ENCODE peak calls at places on chromosomes 11 and 22, in eight cellular contexts. One of them, this sample, is unnamed.

GRCh38 chr11:2739531-2740274 is 39.9 kb upstream of the KCNQ1OT1 start:
- DNase-seq in A549: no peak
- DNase-seq in endodermal cell: no peak
- DNase-seq in coronary artery: no peak
- DNase-seq in mammary epithelial cell: no peak
- DNase-seq in choroid plexus epithelial cell: no peak
- DNase-seq in AG10803: no peak
- DNase-seq in AG04450: no peak
- DNase-seq in this sample: no peak

GRCh38 chr11:123576501-123576900 is 77.9 kb downstream of the SCN3B start:
- DNase-seq in A549: no peak
- DNase-seq in endodermal cell: no peak
- DNase-seq in coronary artery: no peak
- DNase-seq in mammary epithelial cell: no peak
- DNase-seq in choroid plexus epithelial cell: no peak
- DNase-seq in AG10803: no peak
- DNase-seq in AG04450: no peak
- DNase-seq in this sample: no peak

GRCh38 chr22:24431309-24432034 is 4.1 kb downstream of the ADORA2A start:
- DNase-seq in A549: no peak
- DNase-seq in endodermal cell: no peak
- DNase-seq in coronary artery: no peak
- DNase-seq in mammary epithelial cell: no peak
- DNase-seq in choroid plexus epithelial cell: no peak
- DNase-seq in AG10803: no peak
- DNase-seq in AG04450: no peak
- DNase-seq in this sample: no peak

GRCh38 chr11:63779044-63779443 is 10.5 kb upstream of the ZFTA start:
- DNase-seq in A549: no peak
- DNase-seq in endodermal cell: no peak
- DNase-seq in coronary artery: no peak
- DNase-seq in mammary epithelial cell: no peak
- DNase-seq in choroid plexus epithelial cell: peak
- DNase-seq in AG10803: no peak
- DNase-seq in AG04450: no peak
- DNase-seq in this sample: no peak

GRCh38 chr22:19639610-19640135 is 74.6 kb upstream of the SEPTIN5 start:
- DNase-seq in A549: no peak
- DNase-seq in endodermal cell: no peak
- DNase-seq in coronary artery: peak
- DNase-seq in mammary epithelial cell: no peak
- DNase-seq in choroid plexus epithelial cell: no peak
- DNase-seq in AG10803: no peak
- DNase-seq in AG04450: no peak
- DNase-seq in this sample: no peak

GRCh38 chr11:69286358-69287327 is 7.3 kb upstream of the MYEOV start:
- DNase-seq in A549: no peak
- DNase-seq in endodermal cell: peak
- DNase-seq in coronary artery: no peak
- DNase-seq in mammary epithelial cell: no peak
- DNase-seq in choroid plexus epithelial cell: peak
- DNase-seq in AG10803: no peak
- DNase-seq in AG04450: no peak
- DNase-seq in this sample: no peak

GRCh38 chr11:6705905-6706535 is 22.9 kb upstream of the MRPL17 start:
- DNase-seq in A549: peak
- DNase-seq in endodermal cell: peak
- DNase-seq in coronary artery: no peak
- DNase-seq in mammary epithelial cell: peak
- DNase-seq in choroid plexus epithelial cell: peak
- DNase-seq in AG10803: peak
- DNase-seq in AG04450: no peak
- DNase-seq in this sample: no peak

GRCh38 chr11:103582351-103582909 is 454.0 kb upstream of the DDI1 start:
- DNase-seq in A549: no peak
- DNase-seq in endodermal cell: no peak
- DNase-seq in coronary artery: no peak
- DNase-seq in mammary epithelial cell: peak
- DNase-seq in choroid plexus epithelial cell: peak
- DNase-seq in AG10803: peak
- DNase-seq in AG04450: no peak
- DNase-seq in this sample: no peak

GRCh38 chr11:2462092-2462985 is 17.5 kb downstream of the KCNQ1 start:
- DNase-seq in A549: no peak
- DNase-seq in endodermal cell: no peak
- DNase-seq in coronary artery: peak
- DNase-seq in mammary epithelial cell: no peak
- DNase-seq in choroid plexus epithelial cell: no peak
- DNase-seq in AG10803: no peak
- DNase-seq in AG04450: no peak
- DNase-seq in this sample: no peak

GRCh38 chr11:14445542-14446530 is 53.8 kb downstream of the COPB1 start:
- DNase-seq in A549: no peak
- DNase-seq in endodermal cell: no peak
- DNase-seq in coronary artery: no peak
- DNase-seq in mammary epithelial cell: peak
- DNase-seq in choroid plexus epithelial cell: no peak
- DNase-seq in AG10803: peak
- DNase-seq in AG04450: no peak
- DNase-seq in this sample: no peak

GRCh38 chr11:95301497-95301896 is 70.5 kb upstream of the SESN3 start:
- DNase-seq in A549: no peak
- DNase-seq in endodermal cell: no peak
- DNase-seq in coronary artery: no peak
- DNase-seq in mammary epithelial cell: peak
- DNase-seq in choroid plexus epithelial cell: no peak
- DNase-seq in AG10803: peak
- DNase-seq in AG04450: no peak
- DNase-seq in this sample: no peak

DNA sequence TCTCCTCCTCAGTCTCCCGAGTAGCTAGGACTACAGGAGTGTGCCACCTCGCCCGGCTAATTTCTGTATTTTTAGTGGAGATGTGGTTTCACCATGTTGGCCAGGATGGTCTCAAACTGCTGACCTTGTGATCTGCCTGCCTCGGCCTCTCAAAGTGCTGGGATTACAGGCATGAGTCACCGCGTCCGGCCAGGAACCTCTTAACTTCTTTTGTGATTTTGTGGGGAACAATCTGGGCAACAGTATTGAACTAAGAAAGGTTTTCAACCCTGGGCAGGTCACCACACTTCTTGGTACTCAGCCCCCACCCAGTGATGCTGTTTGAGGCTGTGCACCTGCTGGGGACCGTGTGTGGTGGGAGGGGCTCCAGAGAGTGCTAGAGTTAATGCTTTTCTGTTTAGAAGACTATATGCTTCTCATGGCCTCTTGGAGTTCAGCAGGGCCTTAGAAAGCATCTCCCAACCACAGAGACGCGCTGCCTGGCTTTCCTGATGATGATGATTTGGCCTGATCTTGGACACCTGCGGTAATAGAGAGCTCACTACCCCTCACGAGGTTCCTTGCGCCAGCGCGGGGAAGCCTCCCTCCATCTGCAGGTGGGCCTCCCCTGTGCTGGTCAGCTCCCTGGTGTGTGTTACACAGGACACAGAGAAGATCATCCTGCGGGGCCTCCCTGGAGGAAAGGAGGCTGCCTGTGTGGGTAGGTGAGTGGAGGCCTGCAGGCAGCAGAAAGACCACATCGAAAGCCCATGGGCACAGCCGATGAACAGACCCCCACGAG is 1.2 kb downstream of the DENND6B start:
- DNase-seq in A549: no peak
- DNase-seq in endodermal cell: no peak
- DNase-seq in coronary artery: no peak
- DNase-seq in mammary epithelial cell: no peak
- DNase-seq in choroid plexus epithelial cell: no peak
- DNase-seq in AG10803: no peak
- DNase-seq in AG04450: no peak
- DNase-seq in this sample: no peak
- H3K4me3 ChIP-seq in A549: peak
- H3K4me3 ChIP-seq in endodermal cell: peak
- H3K4me3 ChIP-seq in coronary artery: peak
- H3K4me3 ChIP-seq in mammary epithelial cell: no peak
- H3K4me3 ChIP-seq in choroid plexus epithelial cell: peak
- H3K4me3 ChIP-seq in AG10803: peak
- H3K4me3 ChIP-seq in AG04450: peak
- H3K4me3 ChIP-seq in this sample: peak

DNA sequence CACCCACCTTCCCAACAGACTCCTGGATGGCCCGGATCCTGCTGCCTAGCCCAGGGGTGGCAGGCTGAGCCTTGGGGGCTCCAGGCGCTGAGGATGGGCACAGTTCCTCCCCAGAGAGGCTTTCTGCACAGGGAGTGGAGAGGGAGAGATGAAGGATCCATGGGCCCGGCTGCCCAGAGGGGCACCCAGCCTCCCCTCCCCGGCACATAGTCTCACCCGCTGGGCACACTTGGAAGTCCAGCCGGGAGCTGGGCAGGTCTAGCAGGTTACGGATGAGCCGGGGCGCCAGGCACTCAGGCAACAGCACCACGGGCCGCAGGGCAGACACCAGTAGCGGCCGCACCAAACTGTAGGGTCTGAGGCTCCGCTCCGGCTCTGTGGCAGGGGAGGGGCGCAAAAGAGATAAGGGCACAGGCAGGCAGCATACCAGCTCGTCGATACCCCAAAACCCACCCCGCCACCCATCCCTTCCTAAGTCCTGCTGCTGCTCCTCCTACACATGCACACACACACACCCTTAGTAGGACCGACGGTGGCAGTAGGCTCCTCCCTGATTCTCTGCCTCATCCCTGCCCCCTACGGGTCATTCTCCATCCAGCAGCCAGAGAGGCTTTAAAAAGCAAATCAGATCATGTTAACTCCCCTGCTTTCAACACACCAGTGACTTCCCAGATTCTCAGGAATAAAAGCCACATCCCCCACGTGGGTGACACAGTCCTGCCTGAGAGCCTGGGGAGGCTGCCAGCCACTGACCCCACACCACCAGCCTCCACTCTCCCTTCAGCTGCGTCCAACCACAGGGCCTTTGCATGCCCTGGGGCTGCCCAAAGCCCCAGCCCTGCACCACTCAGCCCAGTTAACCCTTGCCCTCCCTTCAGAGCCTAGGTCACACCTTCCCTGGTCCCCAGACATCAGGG is 6.5 kb upstream of the MFNG start:
- DNase-seq in A549: peak
- DNase-seq in endodermal cell: peak
- DNase-seq in coronary artery: no peak
- DNase-seq in mammary epithelial cell: peak
- DNase-seq in choroid plexus epithelial cell: peak
- DNase-seq in AG10803: peak
- DNase-seq in AG04450: no peak
- DNase-seq in this sample: no peak
- H3K4me3 ChIP-seq in A549: no peak
- H3K4me3 ChIP-seq in endodermal cell: no peak
- H3K4me3 ChIP-seq in coronary artery: no peak
- H3K4me3 ChIP-seq in mammary epithelial cell: no peak
- H3K4me3 ChIP-seq in choroid plexus epithelial cell: no peak
- H3K4me3 ChIP-seq in AG10803: no peak
- H3K4me3 ChIP-seq in AG04450: no peak
- H3K4me3 ChIP-seq in this sample: no peak

GRCh38 chr11:119092880-119093665 is 8.4 kb downstream of the HMBS start:
- DNase-seq in A549: no peak
- DNase-seq in endodermal cell: no peak
- DNase-seq in coronary artery: no peak
- DNase-seq in mammary epithelial cell: no peak
- DNase-seq in choroid plexus epithelial cell: peak
- DNase-seq in AG10803: peak
- DNase-seq in AG04450: no peak
- DNase-seq in this sample: no peak

GRCh38 chr11:119091083-119091650 is 6.5 kb downstream of the HMBS start:
- DNase-seq in A549: no peak
- DNase-seq in endodermal cell: no peak
- DNase-seq in coronary artery: no peak
- DNase-seq in mammary epithelial cell: no peak
- DNase-seq in choroid plexus epithelial cell: no peak
- DNase-seq in AG10803: peak
- DNase-seq in AG04450: no peak
- DNase-seq in this sample: no peak

GRCh38 chr11:119093666-119093950 is 8.0 kb downstream of the DPAGT1 start:
- DNase-seq in A549: no peak
- DNase-seq in endodermal cell: no peak
- DNase-seq in coronary artery: no peak
- DNase-seq in mammary epithelial cell: no peak
- DNase-seq in choroid plexus epithelial cell: no peak
- DNase-seq in AG10803: no peak
- DNase-seq in AG04450: no peak
- DNase-seq in this sample: no peak

GRCh38 chr11:119093951-119094815 is 7.5 kb downstream of the DPAGT1 start:
- DNase-seq in A549: no peak
- DNase-seq in endodermal cell: peak
- DNase-seq in coronary artery: peak
- DNase-seq in mammary epithelial cell: peak
- DNase-seq in choroid plexus epithelial cell: peak
- DNase-seq in AG10803: peak
- DNase-seq in AG04450: no peak
- DNase-seq in this sample: no peak

DNA sequence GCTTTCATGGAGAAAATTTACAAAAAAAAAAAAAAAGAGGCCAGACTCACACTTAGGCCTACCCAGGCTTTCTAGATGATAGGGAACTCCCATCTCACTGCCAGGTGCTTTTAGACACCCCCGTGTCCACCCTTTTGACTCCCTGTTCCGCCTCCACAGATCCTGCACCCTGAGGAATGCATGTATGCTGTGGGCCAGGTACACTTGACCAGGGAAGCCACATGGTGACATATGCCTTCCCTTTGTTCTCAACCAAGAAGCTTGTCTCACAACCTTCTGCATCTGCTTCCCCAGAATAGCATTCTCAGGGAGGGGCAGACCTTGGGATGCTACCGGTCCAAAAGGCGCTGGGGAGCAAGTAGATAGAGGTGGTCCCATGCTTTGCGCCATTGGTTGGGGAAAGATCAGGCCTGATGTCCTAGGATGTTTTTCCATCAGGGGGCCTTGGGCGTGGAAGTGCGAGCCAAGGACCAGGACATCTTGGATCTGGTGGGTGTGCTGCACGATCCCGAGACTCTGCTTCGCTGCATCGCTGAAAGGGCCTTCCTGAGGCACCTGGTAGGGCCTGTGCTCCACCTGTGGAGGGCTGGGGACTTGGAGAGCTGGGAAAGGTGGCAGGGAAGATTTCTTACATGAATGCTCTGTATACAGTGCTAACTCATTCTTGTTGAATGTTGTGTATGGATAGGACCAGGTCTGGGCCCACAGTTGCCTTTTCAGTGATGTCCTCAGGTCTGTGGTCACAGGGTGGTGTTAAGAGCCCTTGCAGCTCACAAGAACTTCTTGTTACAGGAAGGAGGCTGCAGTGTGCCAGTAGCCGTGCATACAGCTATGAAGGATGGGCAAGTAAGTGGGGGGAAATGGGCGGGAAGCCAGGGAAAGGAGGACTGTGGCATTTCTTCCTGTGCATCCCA is 7.5 kb downstream of the HMBS start:
- DNase-seq in A549: no peak
- DNase-seq in endodermal cell: no peak
- DNase-seq in coronary artery: no peak
- DNase-seq in mammary epithelial cell: no peak
- DNase-seq in choroid plexus epithelial cell: no peak
- DNase-seq in AG10803: no peak
- DNase-seq in AG04450: no peak
- DNase-seq in this sample: no peak
- H3K4me3 ChIP-seq in A549: peak
- H3K4me3 ChIP-seq in endodermal cell: peak
- H3K4me3 ChIP-seq in coronary artery: peak
- H3K4me3 ChIP-seq in mammary epithelial cell: peak
- H3K4me3 ChIP-seq in choroid plexus epithelial cell: no peak
- H3K4me3 ChIP-seq in AG10803: peak
- H3K4me3 ChIP-seq in AG04450: peak
- H3K4me3 ChIP-seq in this sample: no peak

GRCh38 chr22:38461057-38461413 is 6.0 kb upstream of the KCNJ4 start:
- DNase-seq in A549: no peak
- DNase-seq in endodermal cell: no peak
- DNase-seq in coronary artery: no peak
- DNase-seq in mammary epithelial cell: no peak
- DNase-seq in choroid plexus epithelial cell: no peak
- DNase-seq in AG10803: no peak
- DNase-seq in AG04450: no peak
- DNase-seq in this sample: no peak
- H3K4me3 ChIP-seq in A549: no peak
- H3K4me3 ChIP-seq in endodermal cell: no peak
- H3K4me3 ChIP-seq in coronary artery: peak
- H3K4me3 ChIP-seq in mammary epithelial cell: no peak
- H3K4me3 ChIP-seq in choroid plexus epithelial cell: no peak
- H3K4me3 ChIP-seq in AG10803: no peak
- H3K4me3 ChIP-seq in AG04450: no peak
- H3K4me3 ChIP-seq in this sample: peak

This sample was measured in epithelial cell of proximal tubule.